ENCODE peak calls at places on chromosomes 2 and 18, in ten cellular contexts. W is AG04450, U is left lung, S is neuronal stem cell, M is HCT116, Z is heart left ventricle, C is aorta, A is fibroblast of lung, H is endothelial cell of umbilical vein, R is SK-N-SH. V is an unnamed sample.

GRCh38 chr2:97712693-97713295 is 582 bp upstream of the ZAP70 start:
- DNase-seq in W (no peak), A (no peak), M (no peak), H (no peak), R (no peak), S (no peak), C (peak; percentile 69), U (no peak), Z (no peak), V (peak; percentile 48)

GRCh38 chr2:145909781-145910180 is 1389.9 kb upstream of the ZEB2 start:
- DNase-seq in Z (no peak), A (no peak), R (no peak), C (no peak), U (no peak), H (no peak), M (no peak), S (no peak), W (no peak), V (no peak)

GRCh38 chr2:175251425-175252041 is 70.0 kb upstream of the ATP5MC3 start:
- DNase-seq in S (peak; percentile 17), U (no peak), R (peak; percentile 40), W (no peak), A (peak; percentile 68), M (peak; percentile 24), H (peak; percentile 48), Z (no peak), C (no peak), V (no peak)

GRCh38 chr2:36287363-36288275 is 68.0 kb upstream of the CRIM1 start:
- DNase-seq in H (peak; percentile 62), C (no peak), W (peak; percentile 15), R (no peak), A (peak; percentile 48), U (no peak), M (no peak), S (no peak), Z (no peak), V (no peak)

GRCh38 chr2:231315896-231316295 is 79.6 kb upstream of the B3GNT7 start:
- DNase-seq in H (no peak), U (no peak), R (no peak), W (no peak), A (no peak), Z (no peak), M (no peak), C (no peak), S (no peak), V (no peak)

GRCh38 chr18:46113751-46114150 is 9.6 kb downstream of the HAUS1 start:
- DNase-seq in R (no peak), W (no peak), C (no peak), M (no peak), H (peak; percentile 6), Z (no peak), A (no peak), S (no peak), U (no peak), V (no peak)

GRCh38 chr2:162243305-162243693 is at the start of gene FAP:
- DNase-seq in R (no peak), C (no peak), U (no peak), Z (no peak), W (peak; percentile 83), M (no peak), S (peak; percentile 23), A (peak; percentile 86), H (peak; percentile 12), V (no peak)

GRCh38 chr2:127525692-127526141 is 572 bp downstream of the IWS1 start:
- DNase-seq in R (peak; percentile 47), H (no peak), M (no peak), C (no peak), A (peak; percentile 56), S (no peak), Z (no peak), U (no peak), W (no peak), V (no peak)

GRCh38 chr18:79451237-79452125 is 55.8 kb downstream of the NFATC1 start:
- DNase-seq in C (no peak), R (no peak), Z (no peak), W (no peak), A (no peak), M (no peak), U (no peak), S (no peak), H (no peak), V (no peak)

GRCh38 chr2:164896634-164897033 is 55.0 kb upstream of the COBLL1 start:
- DNase-seq in C (no peak), Z (no peak), H (peak; percentile 82), U (no peak), R (no peak), M (peak; percentile 24), S (no peak), A (peak; percentile 60), W (no peak), V (no peak)

GRCh38 chr2:163610817-163611556 is 124.8 kb downstream of the FIGN start:
- DNase-seq in H (no peak), R (peak; percentile 9), C (no peak), M (peak; percentile 6), U (no peak), W (no peak), S (no peak), A (no peak), Z (no peak), V (peak; percentile 56)

GRCh38 chr2:59691518-59692190 is 861.8 kb downstream of the BCL11A start:
- DNase-seq in U (no peak), S (no peak), H (no peak), M (no peak), A (no peak), C (no peak), W (no peak), Z (no peak), R (no peak), V (no peak)

GRCh38 chr2:136118819-136119716 is 1.1 kb upstream of the CXCR4 start:
- DNase-seq in U (peak; percentile 95), M (no peak), R (peak; percentile 85), S (peak; percentile 23), C (peak; percentile 87), Z (peak; percentile 66), H (no peak), W (no peak), A (no peak), V (peak; percentile 75)
- H3K27ac ChIP-seq in U (peak overlapping the region; percentile 83), M (no peak overlapping the region), R (no peak overlapping the region), S (no peak overlapping the region), C (no peak overlapping the region), Z (no peak overlapping the region), H (no peak overlapping the region), W (no peak overlapping the region), A (no peak overlapping the region), V (no peak overlapping the region)

GRCh38 chr2:15554525-15555218 is 6.5 kb downstream of the NBAS start:
- DNase-seq in H (no peak), W (no peak), A (peak; percentile 83), C (no peak), U (no peak), S (no peak), M (no peak), Z (no peak), R (no peak), V (no peak)
- H3K27me3 ChIP-seq in H (no peaks in the 10 kb centered on the region), W (no peaks in the 10 kb centered on the region), A (no peaks in the 10 kb centered on the region), C (no peaks in the 10 kb centered on the region), U (no peaks in the 10 kb centered on the region), S (no peaks in the 10 kb centered on the region), M (no peaks in the 10 kb centered on the region), Z (no peaks in the 10 kb centered on the region), R (no peaks in the 10 kb centered on the region), V (no peaks in the 10 kb centered on the region)

DNA sequence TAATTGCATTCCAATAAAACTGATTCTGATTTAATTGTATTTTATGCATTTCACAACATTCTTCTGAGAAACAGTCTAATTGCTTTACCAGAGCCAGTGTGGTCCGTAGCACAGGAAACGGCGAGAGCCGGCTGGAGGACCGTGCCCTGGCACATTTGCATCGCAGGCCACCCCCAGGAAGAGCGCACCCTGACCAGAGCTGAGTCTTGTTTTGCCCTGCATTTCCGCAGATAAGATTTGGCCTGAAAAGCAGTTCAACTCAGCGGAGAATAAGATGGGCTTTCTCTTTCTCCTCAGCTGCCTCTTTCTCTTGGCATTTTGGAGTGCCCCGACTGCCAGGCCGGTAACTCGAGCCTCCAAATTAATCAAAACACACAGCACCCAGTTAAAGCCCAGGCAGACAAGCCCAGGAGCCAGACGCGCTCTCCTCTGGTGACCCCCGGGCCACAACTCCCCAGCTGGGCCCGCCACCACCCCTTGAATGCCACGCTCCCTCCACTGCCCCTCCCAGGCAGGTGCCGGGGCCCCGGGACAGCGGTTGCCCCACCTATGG is 484 bp downstream of the COL4A4 start:
- DNase-seq in W (no peak), H (no peak), C (no peak), U (peak; percentile 71), S (no peak), A (no peak), R (peak; percentile 38), M (no peak), Z (peak; percentile 46), V (no peak)
- H3K27ac ChIP-seq in W (no peak overlapping the region), H (no peak overlapping the region), C (peak overlapping the region; percentile 38), U (peak overlapping the region; percentile 40), S (no peak overlapping the region), A (no peak overlapping the region), R (no peak overlapping the region), M (peak overlapping the region; percentile 64), Z (peak overlapping the region; percentile 81), V (peak overlapping the region; percentile 56)

DNA sequence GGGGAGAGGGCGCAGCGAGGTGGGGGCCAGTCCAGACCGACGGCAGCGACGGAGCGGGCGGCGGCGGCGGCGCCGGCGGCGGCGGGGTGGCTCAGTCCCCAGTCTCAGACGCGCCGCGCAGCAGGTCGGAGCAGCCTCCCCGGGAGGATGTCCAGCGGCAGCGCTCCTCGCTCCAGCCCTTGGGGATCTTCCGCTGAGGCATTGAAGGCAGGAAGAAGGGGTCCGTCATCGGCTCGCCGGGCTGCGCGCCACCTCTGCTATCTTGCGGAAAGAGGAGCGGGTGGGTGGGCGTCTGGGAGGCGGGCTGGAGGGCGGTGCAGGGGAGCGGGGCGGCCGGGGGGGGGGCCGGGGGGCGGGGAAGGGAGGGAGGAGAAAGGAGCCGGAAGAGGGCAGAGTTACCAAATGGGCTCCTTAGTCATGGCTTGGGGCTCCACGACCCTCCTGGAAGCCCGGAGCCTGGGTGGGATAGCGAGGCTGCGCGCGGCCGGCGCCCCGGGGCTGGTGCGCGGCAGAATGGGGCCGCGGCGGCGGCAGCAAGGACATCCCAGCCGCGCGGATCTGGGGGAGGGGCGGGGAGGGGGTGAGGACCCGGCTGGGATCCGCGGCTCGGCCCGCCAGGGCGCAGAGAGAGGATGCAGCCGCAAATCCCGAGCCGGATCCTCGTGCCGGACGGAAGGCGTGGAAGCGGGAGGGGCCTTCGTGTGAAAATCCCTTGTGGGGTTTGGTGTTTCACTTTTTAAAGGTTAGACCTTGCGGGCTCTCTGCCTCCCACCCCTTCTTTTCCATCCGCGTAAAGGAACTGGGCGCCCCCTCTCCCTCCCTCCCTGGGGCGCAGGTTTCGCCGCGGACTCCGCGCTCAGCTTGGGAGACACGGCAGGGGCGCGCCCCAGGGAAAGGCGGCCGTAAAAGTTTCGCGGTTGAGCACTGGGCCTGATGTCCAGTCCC is at the start of gene NETO1:
- DNase-seq in A (no peak), R (peak; percentile 35), M (no peak), Z (no peak), C (no peak), H (no peak), W (no peak), S (peak; percentile 49), U (peak; percentile 75), V (no peak)
- H3K27me3 ChIP-seq in A (no peaks in the 10 kb centered on the region), R (peaks cover 37% of the 10 kb centered on the region), M (no peaks in the 10 kb centered on the region), Z (peaks cover 40% of the 10 kb centered on the region), C (no peaks in the 10 kb centered on the region), H (peaks cover 2% of the 10 kb centered on the region), W (peaks cover 33% of the 10 kb centered on the region), S (peaks cover 35% of the 10 kb centered on the region), U (peaks cover 37% of the 10 kb centered on the region), V (no peaks in the 10 kb centered on the region)

GRCh38 chr18:63309422-63309821 is 10.1 kb downstream of the BCL2 start:
- DNase-seq in U (no peak), H (no peak), W (no peak), C (no peak), R (no peak), S (no peak), M (no peak), A (no peak), Z (no peak), V (no peak)
- H3K27ac ChIP-seq in U (no peak overlapping the region), H (no peak overlapping the region), W (no peak overlapping the region), C (no peak overlapping the region), R (no peak overlapping the region), S (no peak overlapping the region), M (no peak overlapping the region), A (no peak overlapping the region), Z (no peak overlapping the region), V (no peak overlapping the region)